ENCODE peak calls at places on chromosomes 16 and 17, in four cellular contexts. K is HCT116; L is heart left ventricle; D is CD8-positive, alpha-beta T cell. I is an unnamed sample.

GRCh38 chr16:68800257-68800875 is 43.0 kb upstream of the TANGO6 start:
- DNase-seq in K (peak; percentile 62), L (no peak), D (peak; percentile 41), I (peak; percentile 48)

GRCh38 chr17:38703742-38704644 is 1.1 kb upstream of the MLLT6 start:
- DNase-seq in D (peak; percentile 68), L (peak; percentile 90), K (peak; percentile 81), I (peak; percentile 67)

GRCh38 chr16:66617728-66618127 is 13.2 kb downstream of the CMTM3 start:
- DNase-seq in K (no peak), D (no peak), L (no peak), I (no peak)

GRCh38 chr16:87740909-87741424 is 24.8 kb downstream of the KLHDC4 start:
- DNase-seq in K (no peak), L (peak; percentile 58), D (no peak), I (no peak)

GRCh38 chr17:17186051-17186450 is 20.1 kb downstream of the PLD6 start:
- DNase-seq in D (no peak), L (no peak), K (no peak), I (no peak)

GRCh38 chr17:60165976-60166375 is 16.2 kb downstream of the CA4 start:
- DNase-seq in L (no peak), K (no peak), D (no peak), I (no peak)

GRCh38 chr17:31072186-31072585 is 22.6 kb upstream of the NF1 start:
- DNase-seq in D (no peak), L (no peak), K (no peak), I (no peak)

GRCh38 chr16:89598199-89598598 is 15.2 kb upstream of the DPEP1 start:
- DNase-seq in D (no peak), L (no peak), K (no peak), I (no peak)

GRCh38 chr17:70093163-70093562 is 18.1 kb downstream of the KCNJ16 start:
- DNase-seq in K (no peak), L (no peak), D (no peak), I (no peak)

GRCh38 chr16:69706256-69706974 is 19.9 kb downstream of the NQO1 start:
- DNase-seq in D (no peak), K (no peak), L (no peak), I (no peak)

GRCh38 chr16:12191102-12191501 is 214.6 kb downstream of the SNX29 start:
- DNase-seq in K (no peak), D (no peak), L (no peak), I (no peak)

GRCh38 chr17:4235372-4236279 is 28.2 kb downstream of the ANKFY1 start:
- DNase-seq in L (no peak), D (no peak), K (no peak), I (no peak)

GRCh38 chr16:26963109-26963508 is 103.6 kb upstream of the C16orf82 start:
- DNase-seq in K (peak; percentile 8), L (no peak), D (no peak), I (no peak)

GRCh38 chr17:62615503-62615902 is 12.0 kb upstream of the MRC2 start:
- DNase-seq in L (no peak), D (no peak), K (no peak), I (no peak)

GRCh38 chr16:57424599-57424998 is 20.0 kb downstream of the CCL17 start:
- DNase-seq in L (no peak), D (no peak), K (no peak), I (no peak)

GRCh38 chr16:25135239-25135878 is 23.8 kb downstream of the LCMT1 start:
- DNase-seq in D (no peak), K (no peak), L (no peak), I (no peak)

GRCh38 chr16:4414187-4414909 is 2.0 kb downstream of the CORO7 start:
- DNase-seq in K (no peak), L (no peak), D (peak; percentile 78), I (no peak)

GRCh38 chr17:69314246-69315030 is 12.5 kb downstream of the ABCA5 start:
- DNase-seq in D (no peak), L (no peak), K (no peak), I (no peak)

GRCh38 chr17:9928601-9929341 is 23.7 kb upstream of the RCVRN start:
- DNase-seq in L (no peak), D (no peak), K (peak; percentile 66), I (no peak)

GRCh38 chr17:5210853-5211252 is 19.2 kb upstream of the ZNF594 start:
- DNase-seq in D (no peak), K (no peak), L (no peak), I (no peak)

GRCh38 chr16:30114411-30114810 is 1.1 kb upstream of the GDPD3 start:
- DNase-seq in K (no peak), D (no peak), L (no peak), I (no peak)

GRCh38 chr17:64460955-64461354 is 12.0 kb downstream of the MILR1 start:
- DNase-seq in K (no peak), D (no peak), L (peak; percentile 55), I (no peak)

GRCh38 chr17:42679492-42680330 is 1.9 kb downstream of the CCR10 start:
- DNase-seq in K (no peak), L (peak; percentile 85), D (peak; percentile 75), I (peak; percentile 92)

GRCh38 chr16:85207357-85207921 is 95.2 kb upstream of the CIBAR2 start:
- DNase-seq in D (no peak), K (no peak), L (no peak), I (peak; percentile 58)

GRCh38 chr16:34743115-34743514 is 1283.7 kb downstream of the TP53TG3F start:
- DNase-seq in K (no peak), L (no peak), D (no peak), I (no peak)
- H3K9me3 ChIP-seq in K (peaks cover 30% of the 10 kb centered on the region), L (peaks cover 71% of the 10 kb centered on the region), D (peaks cover 11% of the 10 kb centered on the region), I (peaks cover 3% of the 10 kb centered on the region)

GRCh38 chr16:13959626-13960025 is 39.7 kb downstream of the ERCC4 start:
- DNase-seq in K (no peak), L (no peak), D (no peak), I (no peak)
- TF ChIP-seq CTCF in K (no peak), L (no peak), D (no peak), I (no peak)

GRCh38 chr16:78317871-78318270 is 218.4 kb downstream of the WWOX start:
- DNase-seq in L (no peak), K (no peak), D (no peak), I (no peak)
- H3K4me3 ChIP-seq in L (peak overlapping the region; percentile 3), K (no peak overlapping the region), D (no peak overlapping the region), I (no peak overlapping the region)

GRCh38 chr16:842061-842476 is 41.5 kb upstream of the GNG13 start:
- DNase-seq in D (no peak), L (no peak), K (no peak), I (no peak)
- H3K9me3 ChIP-seq in D (no peaks in the 10 kb centered on the region), L (peaks cover 5% of the 10 kb centered on the region), K (no peaks in the 10 kb centered on the region), I (no peaks in the 10 kb centered on the region)

DNA sequence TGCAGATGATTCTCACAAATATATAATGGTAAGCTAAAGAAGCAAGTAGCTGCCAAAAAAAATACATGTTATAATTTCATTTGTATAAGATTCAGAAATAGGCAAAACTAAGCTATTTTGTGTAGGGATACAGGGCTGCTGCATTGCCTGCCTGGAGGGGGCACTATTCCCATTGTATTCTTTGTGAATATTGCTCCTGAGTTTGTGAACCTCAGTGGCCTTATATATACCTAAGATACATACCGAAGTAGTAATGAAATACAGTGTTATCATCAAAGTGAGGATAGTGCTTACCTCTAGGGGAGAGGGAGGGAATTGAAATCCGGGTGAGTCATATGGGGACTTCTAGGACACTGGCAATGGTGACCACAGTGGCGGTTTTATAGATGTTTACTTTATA is 53.5 kb downstream of the C17orf58 start:
- DNase-seq in D (no peak), L (no peak), K (no peak), I (peak; percentile 22)
- TF ChIP-seq CTCF in D (peak; percentile 39), L (no peak), K (peak; percentile 21), I (peak; percentile 74)

DNA sequence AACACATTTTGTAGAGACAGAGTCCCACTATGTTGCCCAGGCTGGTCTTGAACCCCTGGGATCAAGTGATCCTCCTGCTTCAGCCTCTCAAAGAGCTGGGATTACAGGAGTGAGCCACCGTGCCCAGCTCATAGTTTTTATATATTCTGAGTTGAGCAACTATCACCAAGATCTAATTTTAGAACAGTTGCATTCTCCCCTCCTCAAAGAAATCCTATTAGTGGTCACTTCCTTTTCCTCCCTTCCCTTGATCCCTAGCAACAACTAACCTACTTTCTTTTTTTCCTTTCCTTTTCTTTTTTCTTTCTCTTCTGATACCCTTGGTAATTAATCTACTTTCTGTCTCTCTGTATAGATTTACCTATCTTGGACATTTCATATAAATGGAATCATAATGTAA is 61.5 kb upstream of the B4GALNT2 start:
- DNase-seq in L (no peak), K (no peak), D (no peak), I (no peak)
- H3K4me3 ChIP-seq in L (no peak overlapping the region), K (no peak overlapping the region), D (no peak overlapping the region), I (no peak overlapping the region)

GRCh38 chr16:35196313-35196712 is 1736.9 kb downstream of the TP53TG3F start:
- DNase-seq in K (no peak), D (no peak), L (no peak), I (no peak)
- H3K9me3 ChIP-seq in K (peaks cover 5% of the 10 kb centered on the region), D (no peaks in the 10 kb centered on the region), L (no peaks in the 10 kb centered on the region), I (no peaks in the 10 kb centered on the region)

DNA sequence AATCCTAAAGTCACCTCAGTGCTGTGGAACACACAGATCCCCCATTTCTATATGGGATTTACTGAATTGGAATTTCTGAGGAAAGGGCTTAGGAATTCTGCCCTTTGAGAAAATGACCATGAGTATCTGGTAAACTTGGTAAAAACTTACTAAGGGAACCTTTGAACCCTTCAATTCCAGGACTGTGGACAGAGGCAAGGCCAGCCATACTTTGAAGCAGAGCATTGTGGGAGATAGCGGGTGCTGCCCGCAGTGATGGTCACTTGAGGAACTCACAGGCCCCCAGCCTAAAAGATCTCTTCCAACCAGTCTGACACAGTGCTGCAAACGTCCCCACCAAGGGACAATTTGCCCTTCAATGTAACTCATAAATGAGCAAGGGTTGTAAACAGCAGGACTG is 61.4 kb downstream of the IRX6 start:
- DNase-seq in D (no peak), K (no peak), L (no peak), I (no peak)
- TF ChIP-seq CTCF in D (no peak), K (no peak), L (no peak), I (no peak)